ENCODE peak calls at places on chromosomes 1 and 21, in six cellular contexts. E, U, T, K, Z and A are unnamed samples.

GRCh38 chr1:147189514-147189913 is 17.2 kb upstream of the PRKAB2 start:
- DNase-seq in Z (no peak), T (no peak), K (no peak), U (no peak), E (no peak), A (no peak)

GRCh38 chr1:94970783-94971182 is 43.9 kb upstream of the CNN3 start:
- DNase-seq in Z (no peak), E (no peak), U (no peak), K (no peak), T (no peak), A (no peak)

GRCh38 chr1:20008391-20008841 is 29.0 kb upstream of the PLA2G2A start:
- DNase-seq in T (peak), E (no peak), Z (no peak), K (no peak), U (no peak), A (peak)

GRCh38 chr1:109919271-109919670 is 8.6 kb downstream of the CSF1 start:
- DNase-seq in T (no peak), U (no peak), Z (no peak), E (no peak), K (no peak), A (no peak)

GRCh38 chr1:88698140-88698539 is 14.1 kb downstream of the PKN2 start:
- DNase-seq in U (no peak), K (no peak), T (no peak), Z (no peak), E (no peak), A (no peak)

GRCh38 chr1:68916227-68916853 is 419.5 kb upstream of the DEPDC1 start:
- DNase-seq in E (no peak), T (peak), Z (peak), U (no peak), K (peak), A (peak)

GRCh38 chr1:145849356-145850165 is 4.1 kb downstream of the NUDT17 start:
- DNase-seq in U (no peak), T (no peak), Z (no peak), E (no peak), K (no peak), A (peak)

GRCh38 chr21:36052860-36053766 is 7.2 kb downstream of the SETD4 start:
- DNase-seq in E (no peak), K (no peak), T (no peak), U (no peak), Z (no peak), A (no peak)

GRCh38 chr1:31585736-31586365 is 9.5 kb downstream of the TINAGL1 start:
- DNase-seq in T (no peak), U (no peak), E (no peak), K (no peak), Z (no peak), A (no peak)

GRCh38 chr1:74835046-74835445 is 102.1 kb downstream of the TYW3 start:
- DNase-seq in K (no peak), Z (no peak), U (no peak), T (no peak), E (no peak), A (peak)

GRCh38 chr1:47870480-47870879 is 126.7 kb downstream of the TRABD2B start:
- DNase-seq in Z (no peak), K (no peak), T (no peak), E (no peak), U (no peak), A (no peak)

GRCh38 chr1:174990382-174990999 is 9.3 kb upstream of the CACYBP start:
- DNase-seq in T (no peak), E (peak), Z (no peak), K (no peak), U (no peak), A (peak)

GRCh38 chr1:28509705-28510349 is 4.0 kb downstream of the RCC1 start:
- DNase-seq in U (no peak), T (no peak), E (no peak), Z (no peak), K (no peak), A (peak)

GRCh38 chr21:35468991-35469390 is 419.9 kb upstream of the RUNX1 start:
- DNase-seq in K (no peak), T (no peak), E (no peak), U (no peak), Z (no peak), A (no peak)

GRCh38 chr1:8875216-8875861 is 3.1 kb downstream of the ENO1 start:
- DNase-seq in E (no peak), T (no peak), U (no peak), Z (no peak), K (no peak), A (no peak)

GRCh38 chr1:30652151-30652915 is 71.1 kb downstream of the MATN1 start:
- DNase-seq in U (peak), K (no peak), Z (no peak), T (no peak), E (no peak), A (no peak)

GRCh38 chr1:238343869-238344268 is 453.1 kb upstream of the ZP4 start:
- DNase-seq in T (no peak), K (no peak), Z (no peak), E (no peak), U (no peak), A (no peak)

GRCh38 chr1:238340989-238341388 is 450.3 kb upstream of the ZP4 start:
- DNase-seq in E (no peak), U (no peak), K (no peak), T (no peak), Z (no peak), A (no peak)

GRCh38 chr1:238345837-238346236 is 455.1 kb upstream of the ZP4 start:
- DNase-seq in K (no peak), T (no peak), E (no peak), Z (no peak), U (no peak), A (no peak)

GRCh38 chr1:238336531-238336930 is 445.8 kb upstream of the ZP4 start:
- DNase-seq in Z (no peak), E (no peak), U (no peak), K (no peak), T (no peak), A (no peak)

GRCh38 chr1:238341395-238341794 is 450.7 kb upstream of the ZP4 start:
- DNase-seq in E (no peak), U (no peak), Z (no peak), K (no peak), T (no peak), A (no peak)
- H3K4me3 ChIP-seq in E (no peak), U (no peak), Z (no peak), K (no peak), T (no peak), A (no peak)

GRCh38 chr1:26234644-26235384 is 814 bp downstream of the CEP85 start:
- DNase-seq in E (peak), T (no peak), K (peak), U (no peak), Z (no peak), A (peak)
- TF ChIP-seq CTCF in E (no peak), T (no peak), K (no peak), U (no peak), Z (no peak), A (no peak)

DNA sequence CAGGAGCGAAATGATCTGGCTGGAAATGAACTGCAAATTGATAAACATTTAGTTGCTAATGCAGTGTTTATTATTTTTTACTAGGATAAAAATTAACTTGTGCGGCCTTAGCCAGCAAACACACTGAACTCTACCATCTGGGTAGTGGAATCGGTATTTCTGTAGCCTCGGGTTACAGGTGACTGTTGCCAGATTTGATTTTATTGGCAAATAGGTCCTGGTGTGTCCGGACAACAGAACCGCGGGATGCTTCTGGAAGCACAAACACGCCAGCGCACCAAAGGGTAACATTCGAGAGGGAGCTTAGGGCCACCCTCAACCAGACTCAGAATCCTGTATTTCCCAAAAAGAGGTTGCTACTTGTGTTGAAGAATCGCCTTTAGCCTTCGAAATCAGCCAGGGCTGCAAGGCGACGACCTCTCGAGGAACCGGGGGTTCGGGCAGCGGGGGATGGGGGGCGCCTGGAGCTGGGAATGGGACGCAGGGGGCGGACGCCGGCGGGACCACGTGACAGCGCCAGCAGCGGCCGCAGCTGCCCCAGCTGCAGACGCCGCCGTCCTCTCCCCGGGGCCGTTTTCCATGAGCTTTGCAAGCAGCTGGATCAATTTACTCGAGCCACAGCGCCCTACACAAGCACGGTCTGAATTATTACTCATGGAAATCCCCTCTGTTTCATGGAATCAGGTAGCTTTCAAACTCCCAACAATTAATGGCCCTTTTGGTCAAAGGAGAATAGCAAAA is 158.8 kb downstream of the TOMM20 start:
- DNase-seq in U (peak), K (peak), Z (peak), E (no peak), T (no peak), A (peak)
- H3K4me3 ChIP-seq in U (peak), K (no peak), Z (peak), E (no peak), T (peak), A (peak)

GRCh38 chr1:150152182-150152536 is 2.4 kb downstream of the PLEKHO1 start:
- DNase-seq in T (no peak), K (no peak), U (no peak), Z (no peak), E (no peak), A (no peak)

GRCh38 chr1:150148834-150149489 is 754 bp upstream of the PLEKHO1 start:
- DNase-seq in E (no peak), K (no peak), T (no peak), U (no peak), Z (peak), A (peak)

GRCh38 chr1:150151291-150152181 is 1.8 kb downstream of the PLEKHO1 start:
- DNase-seq in K (peak), Z (peak), T (no peak), E (no peak), U (no peak), A (no peak)

GRCh38 chr1:150150511-150151021 is 850 bp downstream of the PLEKHO1 start:
- DNase-seq in U (peak), E (no peak), K (peak), T (no peak), Z (no peak), A (no peak)

DNA sequence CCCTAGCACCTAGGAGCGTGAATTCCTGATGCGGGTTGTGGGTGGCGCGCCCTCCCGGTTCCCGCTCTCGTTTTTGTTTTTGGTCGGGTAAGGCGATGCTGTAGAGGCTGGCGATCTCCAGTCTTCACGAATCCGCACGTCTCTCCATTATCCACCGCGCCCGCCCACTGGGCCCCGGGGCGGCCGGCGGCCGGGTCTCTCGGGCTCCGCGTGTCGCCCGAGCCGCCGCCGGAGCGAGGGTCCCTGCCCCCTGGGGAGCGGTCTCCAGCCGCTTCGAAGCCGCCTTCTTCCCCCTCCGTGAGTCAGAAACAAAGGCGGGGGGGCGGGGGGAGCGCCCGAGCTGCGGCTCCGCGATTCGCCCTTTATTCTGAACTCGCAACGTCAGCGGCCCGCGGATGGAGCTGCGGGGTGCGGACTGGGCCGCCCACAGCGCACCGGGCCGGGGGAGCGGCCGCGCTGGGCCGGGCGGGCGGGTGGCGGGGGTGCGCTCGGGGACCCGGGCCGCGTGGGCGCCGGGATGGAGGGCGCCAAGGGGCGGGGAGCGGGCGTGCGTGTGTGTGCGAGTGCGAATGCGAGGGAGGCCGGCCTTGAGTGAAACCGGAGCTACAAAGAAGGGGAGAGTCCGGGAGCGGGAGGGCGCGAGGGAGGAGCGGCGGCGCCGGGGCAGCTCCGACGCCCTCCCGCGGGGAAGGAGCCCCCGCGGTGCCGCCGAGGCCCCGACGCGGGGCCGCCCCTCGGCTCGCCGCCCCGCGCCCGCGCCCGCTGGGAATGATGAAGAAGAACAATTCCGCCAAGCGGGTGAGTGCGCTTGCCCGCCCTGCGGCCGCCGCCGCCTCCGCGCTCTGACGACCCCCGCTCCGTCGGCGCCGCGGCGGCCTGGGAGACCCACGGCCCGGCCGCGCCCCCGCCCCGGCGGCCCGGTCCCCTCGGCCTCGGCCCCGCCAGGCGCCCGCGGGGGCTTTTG is at the start of gene PLEKHO1:
- DNase-seq in Z (peak), U (peak), E (peak), K (peak), T (peak), A (peak)
- TF ChIP-seq CTCF in Z (no peak), U (no peak), E (no peak), K (no peak), T (no peak), A (no peak)

GRCh38 chr1:180092931-180093650 is 61.6 kb upstream of the QSOX1 start:
- DNase-seq in T (no peak), U (no peak), Z (no peak), K (no peak), E (no peak), A (no peak)
- H3K4me3 ChIP-seq in T (no peak), U (no peak), Z (no peak), K (no peak), E (no peak), A (no peak)

DNA sequence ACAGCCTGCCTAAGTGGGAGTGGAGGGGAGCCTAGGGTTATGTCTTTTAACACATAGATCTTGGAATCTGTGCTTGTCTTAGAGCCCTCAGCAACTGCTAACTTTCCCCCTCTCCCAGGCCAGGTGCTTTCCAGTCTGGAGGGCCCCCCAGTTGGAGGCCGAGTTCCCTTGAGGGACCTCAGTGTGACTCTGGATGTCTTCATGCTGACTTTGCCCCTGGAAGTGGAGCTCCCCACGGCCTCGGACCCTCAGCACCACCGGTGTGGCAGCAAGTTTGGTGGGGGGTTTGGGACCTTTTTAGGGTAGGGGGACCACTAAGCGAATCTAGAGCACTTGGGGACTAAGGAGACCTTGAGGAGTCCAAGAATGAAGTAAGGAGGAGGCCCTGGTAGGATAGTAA is 22.9 kb downstream of the HYI start:
- DNase-seq in T (no peak), Z (no peak), K (no peak), E (no peak), U (no peak), A (no peak)
- TF ChIP-seq CTCF in T (no peak), Z (no peak), K (no peak), E (no peak), U (no peak), A (no peak)

GRCh38 chr1:156591432-156592157 is at the start of gene NAXE:
- DNase-seq in E (peak), U (peak), Z (peak), T (peak), K (peak), A (peak)

GRCh38 chr1:156591181-156591431 is 470 bp upstream of the NAXE start:
- DNase-seq in U (no peak), K (no peak), E (peak), Z (no peak), T (no peak), A (no peak)

GRCh38 chr1:156589546-156589945 is 2.0 kb upstream of the NAXE start:
- DNase-seq in T (no peak), K (no peak), E (no peak), Z (no peak), U (no peak), A (no peak)

GRCh38 chr1:156592158-156592909 is 758 bp downstream of the NAXE start:
- DNase-seq in T (no peak), U (no peak), K (no peak), Z (no peak), E (no peak), A (no peak)

DNA sequence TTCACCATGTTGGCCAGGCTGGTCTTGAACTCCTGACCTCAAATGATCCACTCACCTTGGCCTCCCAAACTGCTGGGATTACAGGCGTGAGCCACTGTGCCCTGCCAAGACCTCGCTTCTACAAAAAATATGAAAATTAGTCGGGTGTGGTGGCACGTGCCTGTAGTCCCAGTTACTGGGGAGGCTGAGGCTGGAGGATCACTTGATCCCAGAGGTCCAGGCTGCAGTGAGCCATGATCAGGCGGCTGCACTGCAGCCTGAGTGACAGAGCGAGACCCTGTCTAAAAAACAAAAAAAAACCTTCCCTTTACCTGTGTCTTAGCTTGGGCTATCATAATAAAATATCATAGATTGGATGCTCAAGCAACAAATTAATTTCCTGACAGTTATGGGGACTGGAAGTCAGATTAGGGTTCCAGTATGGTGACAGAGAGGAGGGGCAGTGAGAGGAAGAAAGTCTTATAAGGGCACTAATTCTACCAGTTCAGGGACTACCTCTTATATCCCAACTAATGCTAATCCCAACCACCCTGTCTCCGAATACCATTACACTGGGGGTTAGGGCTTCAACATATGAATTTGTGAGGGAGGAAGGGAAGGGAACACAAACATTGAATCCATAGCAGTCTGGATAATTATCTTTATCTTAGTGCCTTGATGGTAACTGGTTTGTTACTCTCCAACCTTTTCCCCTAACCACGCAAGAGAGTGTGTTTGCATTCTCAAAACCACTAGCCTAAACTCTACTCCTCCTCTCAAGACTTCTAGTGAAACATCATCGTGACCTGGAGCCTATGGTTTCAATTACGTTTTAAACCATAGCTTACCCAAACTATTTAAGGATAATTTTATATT is 1.0 kb upstream of the NAXE start:
- DNase-seq in Z (no peak), K (no peak), E (no peak), T (no peak), U (no peak), A (no peak)
- H3K4me3 ChIP-seq in Z (peak), K (no peak), E (no peak), T (peak), U (no peak), A (no peak)